ENCODE peak calls at places on chromosomes 4 and X, in nine cellular contexts. J, I, M, F, D, T, R, Q and B are unnamed samples. For H3K4me1, the result is how much of the 10 kb centered on the place peaks cover.

GRCh38 chr4:169311643-169312365 is 41.0 kb upstream of the SH3RF1 start:
- DNase-seq in J (peak), I (no peak), M (no peak), F (no peak), D (peak), T (peak), R (no peak), Q (peak), B (no peak)

GRCh38 chr4:64539234-64539849 is 130.1 kb upstream of the TECRL start:
- DNase-seq in J (peak), I (peak), M (peak), F (no peak), D (peak), T (peak), R (no peak), Q (peak), B (peak)

GRCh38 chr4:159981457-159981856 is 878.6 kb downstream of the RAPGEF2 start:
- DNase-seq in J (no peak), I (no peak), M (no peak), F (no peak), D (no peak), T (no peak), R (no peak), Q (no peak), B (no peak)

GRCh38 chr4:88775529-88775928 is 77.9 kb upstream of the NAP1L5 start:
- DNase-seq in J (no peak), I (no peak), M (no peak), F (no peak), D (no peak), T (no peak), R (no peak), Q (no peak), B (no peak)

GRCh38 chrX:115018944-115019343 is 1.5 kb upstream of the IL13RA2 start:
- DNase-seq in J (no peak), I (no peak), M (no peak), F (no peak), D (no peak), T (no peak), R (no peak), Q (no peak), B (no peak)

GRCh38 chrX:154805696-154806091 is 409 bp upstream of the MPP1 start:
- DNase-seq in J (no peak), I (no peak), M (no peak), F (no peak), D (no peak), T (no peak), R (no peak), Q (peak), B (no peak)

GRCh38 chr4:2069986-2070385 is 10.9 kb downstream of the NAT8L start:
- DNase-seq in J (no peak), I (peak), M (no peak), F (no peak), D (no peak), T (no peak), R (peak), Q (no peak), B (no peak)

GRCh38 chr4:89324671-89325070 is 17.1 kb upstream of the GPRIN3 start:
- DNase-seq in J (no peak), I (peak), M (no peak), F (no peak), D (no peak), T (no peak), R (no peak), Q (peak), B (no peak)

GRCh38 chrX:14352511-14352910 is 176.8 kb upstream of the GLRA2 start:
- DNase-seq in J (no peak), I (no peak), M (no peak), F (no peak), D (no peak), T (no peak), R (no peak), Q (no peak), B (no peak)

GRCh38 chr4:81314897-81315470 is 100.0 kb upstream of the PRKG2 start:
- DNase-seq in J (no peak), I (no peak), M (no peak), F (no peak), D (no peak), T (no peak), R (no peak), Q (peak), B (no peak)

GRCh38 chr4:130534651-130535050 is 1438.7 kb downstream of the C4orf33 start:
- DNase-seq in J (no peak), I (no peak), M (no peak), F (no peak), D (no peak), T (no peak), R (no peak), Q (no peak), B (no peak)

GRCh38 chr4:96472103-96472867 is 632.4 kb downstream of the PDHA2 start:
- DNase-seq in J (no peak), I (no peak), M (no peak), F (no peak), D (no peak), T (no peak), R (no peak), Q (no peak), B (no peak)

GRCh38 chr4:48090621-48091020 is 43.4 kb downstream of the TXK start:
- DNase-seq in J (no peak), I (no peak), M (no peak), F (no peak), D (no peak), T (no peak), R (no peak), Q (no peak), B (no peak)

GRCh38 chrX:121504148-121504547 is 456.7 kb downstream of the GLUD2 start:
- DNase-seq in J (no peak), I (no peak), M (no peak), F (no peak), D (no peak), T (no peak), R (no peak), Q (no peak), B (no peak)

GRCh38 chr4:101102114-101102752 is 245.1 kb downstream of the PPP3CA start:
- DNase-seq in J (peak), I (peak), M (peak), F (no peak), D (peak), T (no peak), R (no peak), Q (peak), B (no peak)

GRCh38 chr4:164779811-164780216 is 25.9 kb downstream of the SMIM31 start:
- DNase-seq in J (no peak), I (no peak), M (no peak), F (no peak), D (peak), T (peak), R (no peak), Q (peak), B (peak)

GRCh38 chr4:139761461-139761860 is 95.8 kb downstream of the MGST2 start:
- DNase-seq in J (no peak), I (no peak), M (no peak), F (no peak), D (no peak), T (peak), R (no peak), Q (peak), B (no peak)

GRCh38 chrX:101659601-101660063 is at the start of gene ARMCX2:
- DNase-seq in J (peak), I (peak), M (peak), F (peak), D (peak), T (no peak), R (no peak), Q (peak), B (peak)

GRCh38 chr4:34922325-34922724 is 1322.0 kb downstream of the ARAP2 start:
- DNase-seq in J (no peak), I (no peak), M (no peak), F (no peak), D (no peak), T (no peak), R (no peak), Q (no peak), B (no peak)

GRCh38 chrX:115023139-115023538 is 5.7 kb upstream of the IL13RA2 start:
- DNase-seq in J (no peak), I (no peak), M (no peak), F (no peak), D (no peak), T (peak), R (no peak), Q (peak), B (peak)

GRCh38 chrX:134849390-134849789 is 141.4 kb upstream of the SMIM10 start:
- DNase-seq in J (no peak), I (no peak), M (no peak), F (no peak), D (no peak), T (no peak), R (no peak), Q (peak), B (no peak)

GRCh38 chr4:141643557-141643956 is 7.2 kb downstream of the IL15 start:
- DNase-seq in J (no peak), I (no peak), M (no peak), F (no peak), D (no peak), T (peak), R (no peak), Q (peak), B (no peak)

GRCh38 chr4:15691346-15692140 is 9.9 kb downstream of the FAM200B start:
- DNase-seq in J (no peak), I (no peak), M (no peak), F (no peak), D (no peak), T (no peak), R (no peak), Q (peak), B (no peak)

GRCh38 chr4:173591760-173592159 is 61.7 kb upstream of the HAND2 start:
- DNase-seq in J (no peak), I (no peak), M (no peak), F (no peak), D (no peak), T (peak), R (no peak), Q (no peak), B (no peak)

GRCh38 chr4:26058537-26058936 is 144.5 kb downstream of the SMIM20 start:
- DNase-seq in J (no peak), I (no peak), M (no peak), F (no peak), D (peak), T (no peak), R (no peak), Q (no peak), B (peak)

GRCh38 chr4:105683038-105683437 is 25.5 kb downstream of the INTS12 start:
- DNase-seq in J (no peak), I (no peak), M (no peak), F (no peak), D (peak), T (no peak), R (no peak), Q (no peak), B (peak)

GRCh38 chr4:56326363-56326762 is 60.9 kb downstream of the AASDH start:
- DNase-seq in J (no peak), I (no peak), M (no peak), F (no peak), D (no peak), T (no peak), R (no peak), Q (peak), B (no peak)

GRCh38 chr4:128600996-128601857 is 208.3 kb upstream of the JADE1 start:
- DNase-seq in J (peak), I (peak), M (peak), F (peak), D (peak), T (peak), R (no peak), Q (peak), B (peak)

GRCh38 chrX:122552291-122552800 is 631.7 kb upstream of the GRIA3 start:
- DNase-seq in J (no peak), I (no peak), M (no peak), F (no peak), D (no peak), T (no peak), R (no peak), Q (no peak), B (no peak)

GRCh38 chr4:135927651-135928050 is 1604.6 kb downstream of the PCDH18 start:
- DNase-seq in J (no peak), I (no peak), M (no peak), F (no peak), D (no peak), T (no peak), R (no peak), Q (no peak), B (no peak)

GRCh38 chr4:160247091-160247656 is 1144.3 kb downstream of the RAPGEF2 start:
- DNase-seq in J (no peak), I (no peak), M (no peak), F (no peak), D (no peak), T (no peak), R (no peak), Q (no peak), B (no peak)

GRCh38 chr4:112519689-112520597 is 4.0 kb upstream of the NEUROG2 start:
- DNase-seq in J (no peak), I (no peak), M (no peak), F (no peak), D (no peak), T (no peak), R (no peak), Q (no peak), B (no peak)

GRCh38 chrX:95056901-95057300 is 1382.9 kb downstream of the FAM133A start:
- DNase-seq in J (no peak), I (no peak), M (no peak), F (no peak), D (no peak), T (no peak), R (no peak), Q (peak), B (no peak)

GRCh38 chrX:72495041-72495440 is 77.6 kb downstream of the HDAC8 start:
- DNase-seq in J (peak), I (no peak), M (peak), F (no peak), D (no peak), T (no peak), R (no peak), Q (no peak), B (no peak)

GRCh38 chr4:54525602-54526001 is 132.2 kb upstream of the KIT start:
- DNase-seq in J (no peak), I (no peak), M (no peak), F (no peak), D (no peak), T (no peak), R (no peak), Q (peak), B (no peak)

GRCh38 chr4:187504974-187505797 is 490.4 kb upstream of the ZFP42 start:
- DNase-seq in J (no peak), I (no peak), M (no peak), F (no peak), D (no peak), T (no peak), R (no peak), Q (no peak), B (no peak)

GRCh38 chrX:72536542-72536941 is 36.1 kb downstream of the HDAC8 start:
- DNase-seq in J (no peak), I (no peak), M (no peak), F (no peak), D (no peak), T (no peak), R (no peak), Q (no peak), B (no peak)

GRCh38 chrX:97563531-97564133 is 679.9 kb downstream of the RPA4 start:
- DNase-seq in J (peak), I (peak), M (peak), F (peak), D (no peak), T (no peak), R (no peak), Q (peak), B (peak)
- H3K27ac ChIP-seq in J (peak), I (peak), M (peak), F (peak), D (no peak), T (no peak), R (no peak), Q (peak), B (peak)

GRCh38 chr4:184344899-184345572 is 127.4 kb upstream of the ENPP6 start:
- DNase-seq in J (no peak), I (peak), M (no peak), F (peak), D (no peak), T (no peak), R (no peak), Q (no peak), B (no peak)
- H3K4me1 ChIP-seq in J (under half), I (half or more), M (under half), F (under half), D (half or more), T (under half), R (half or more), Q (under half), B (under half)

GRCh38 chrX:103404225-103405008 is 28.1 kb downstream of the BEX3 start:
- DNase-seq in J (peak), I (peak), M (peak), F (peak), D (peak), T (peak), R (no peak), Q (peak), B (peak)
- TF ChIP-seq POLR2A in J (no peak), I (no peak), M (no peak), F (peak), D (peak), T (no peak), R (no peak), Q (peak), B (no peak)

GRCh38 chr4:38672247-38673071 is 8.5 kb downstream of the KLF3 start:
- DNase-seq in J (no peak), I (peak), M (no peak), F (no peak), D (peak), T (no peak), R (no peak), Q (no peak), B (no peak)
- H3K27ac ChIP-seq in J (peak), I (peak), M (peak), F (peak), D (peak), T (peak), R (peak), Q (peak), B (peak)

GRCh38 chrX:16786139-16786790 is at the start of gene TXLNG:
- DNase-seq in J (peak), I (peak), M (peak), F (peak), D (peak), T (peak), R (peak), Q (peak), B (peak)
- H3K4me1 ChIP-seq in J (under half), I (under half), M (under half), F (under half), D (under half), T (under half), R (under half), Q (under half), B (under half)

DNA sequence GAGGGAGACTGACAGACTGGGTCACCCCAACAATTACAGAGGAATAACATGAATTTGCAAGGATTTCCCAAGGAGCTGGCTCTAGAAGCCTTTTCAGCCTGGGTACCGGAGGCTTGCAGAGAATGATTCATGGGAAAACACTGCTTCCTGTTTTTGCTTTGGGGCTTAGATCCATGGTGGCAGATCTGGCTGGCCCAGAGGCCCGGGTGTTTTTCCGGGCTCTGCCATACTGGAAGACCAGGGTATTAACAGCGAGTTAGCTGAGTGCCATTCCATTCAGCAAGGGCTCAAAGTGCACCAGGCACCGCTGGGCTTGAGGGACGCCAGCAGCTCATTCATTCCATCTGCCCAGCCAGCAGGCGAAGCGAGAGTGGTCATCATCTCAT is 1.3 kb downstream of the WDR1 start:
- DNase-seq in J (no peak), I (no peak), M (no peak), F (no peak), D (no peak), T (no peak), R (no peak), Q (peak), B (no peak)
- TF ChIP-seq POLR2A in J (no peak), I (no peak), M (no peak), F (no peak), D (no peak), T (no peak), R (no peak), Q (peak), B (no peak)